ENCODE peak calls at places on chromosomes 16 and 17, in four cellular contexts. E is fibroblast of lung, J is mammary epithelial cell, F is upper lobe of right lung. I is an unnamed sample.

GRCh38 chr17:64984776-64985521 is 65.7 kb upstream of the LRRC37A3 start:
- DNase-seq in E (peak; percentile 36), J (peak; percentile 50), F (no peak), I (no peak)

GRCh38 chr17:37056622-37057021 is 107.9 kb downstream of the AATF start:
- DNase-seq in E (no peak), J (no peak), F (no peak), I (no peak)

GRCh38 chr17:57372156-57372555 is 115.8 kb downstream of the MSI2 start:
- DNase-seq in E (peak; percentile 78), J (peak; percentile 49), F (no peak), I (peak; percentile 80)

GRCh38 chr16:53904533-53904932 is 200.6 kb downstream of the FTO start:
- DNase-seq in E (no peak), J (no peak), F (no peak), I (no peak)

GRCh38 chr17:63001689-63002394 is 35.8 kb downstream of the TANC2 start:
- DNase-seq in E (no peak), J (peak; percentile 71), F (no peak), I (no peak)

GRCh38 chr17:15409721-15410247 is 57.6 kb downstream of the CDRT4 start:
- DNase-seq in E (peak; percentile 99), J (peak; percentile 95), F (no peak), I (no peak)

GRCh38 chr16:67676939-67677338 is 10.3 kb downstream of the C16orf86 start:
- DNase-seq in E (no peak), J (no peak), F (no peak), I (no peak)

GRCh38 chr17:34169501-34169900 is 85.6 kb upstream of the CCL2 start:
- DNase-seq in E (no peak), J (no peak), F (no peak), I (no peak)

GRCh38 chr16:57826706-57827625 is 24.7 kb upstream of the KIFC3 start:
- DNase-seq in E (peak; percentile 51), J (no peak), F (no peak), I (no peak)

GRCh38 chr16:57258226-57258909 is 13.3 kb downstream of the ARL2BP start:
- DNase-seq in E (no peak), J (no peak), F (peak; percentile 53), I (no peak)

GRCh38 chr16:47018223-47018891 is 44.9 kb upstream of the DNAJA2 start:
- DNase-seq in E (peak; percentile 13), J (peak; percentile 56), F (no peak), I (peak; percentile 80)

GRCh38 chr16:50603206-50604064 is 55.2 kb downstream of the NKD1 start:
- DNase-seq in E (peak; percentile 69), J (peak; percentile 27), F (no peak), I (no peak)

GRCh38 chr17:33140413-33141099 is 148.9 kb downstream of the SPACA3 start:
- DNase-seq in E (peak; percentile 8), J (no peak), F (peak; percentile 17), I (no peak)

GRCh38 chr16:86377251-86378022 is 132.9 kb upstream of the FOXF1 start:
- DNase-seq in E (no peak), J (no peak), F (peak; percentile 40), I (no peak)

GRCh38 chr16:17205279-17206139 is 265.3 kb downstream of the XYLT1 start:
- DNase-seq in E (peak; percentile 57), J (no peak), F (no peak), I (no peak)

GRCh38 chr17:4605826-4606225 is 21.5 kb downstream of the SMTNL2 start:
- DNase-seq in E (no peak), J (no peak), F (no peak), I (no peak)

GRCh38 chr17:18261146-18261515 is 669 bp downstream of the MIEF2 start:
- DNase-seq in E (peak; percentile 56), J (peak; percentile 73), F (peak; percentile 91), I (peak; percentile 64)

GRCh38 chr16:86866986-86867722 is 288.8 kb downstream of the FOXL1 start:
- DNase-seq in E (no peak), J (no peak), F (peak; percentile 40), I (no peak)

GRCh38 chr16:17155480-17155879 is 315.3 kb downstream of the XYLT1 start:
- DNase-seq in E (no peak), J (no peak), F (no peak), I (no peak)

GRCh38 chr17:8005357-8005756 is 2.9 kb downstream of the GUCY2D start:
- DNase-seq in E (peak; percentile 44), J (no peak), F (peak; percentile 2), I (no peak)

GRCh38 chr16:5509794-5510193 is 412.2 kb upstream of the EEF2KMT start:
- DNase-seq in E (no peak), J (no peak), F (peak; percentile 65), I (no peak)

GRCh38 chr16:30758988-30759461 is 2.8 kb downstream of the CFAP119 start:
- DNase-seq in E (no peak), J (no peak), F (peak; percentile 64), I (no peak)

GRCh38 chr16:3022208-3022696 is 1.5 kb downstream of the HCFC1R1 start:
- DNase-seq in E (peak; percentile 96), J (peak; percentile 92), F (peak; percentile 94), I (peak; percentile 93)

GRCh38 chr17:3475812-3476686 is at the start of gene ASPA:
- DNase-seq in E (no peak), J (peak; percentile 19), F (no peak), I (no peak)

GRCh38 chr16:19883296-19883951 is 1.2 kb downstream of the GPRC5B start:
- DNase-seq in E (peak; percentile 25), J (no peak), F (no peak), I (no peak)

GRCh38 chr16:89478576-89479221 is 11.7 kb downstream of the ANKRD11 start:
- DNase-seq in E (peak; percentile 87), J (peak; percentile 96), F (no peak), I (peak; percentile 44)

GRCh38 chr17:21532763-21533385 is 156.7 kb downstream of the KCNJ12 start:
- DNase-seq in E (no peak), J (no peak), F (no peak), I (no peak)

GRCh38 chr16:72992142-72992601 is 55.8 kb downstream of the ZFHX3 start:
- DNase-seq in E (no peak), J (no peak), F (no peak), I (no peak)

GRCh38 chr17:19343256-19343630 is 19.3 kb downstream of the B9D1 start:
- DNase-seq in E (no peak), J (no peak), F (no peak), I (no peak)

GRCh38 chr17:72642720-72643119 is 449.8 kb downstream of the SLC39A11 start:
- DNase-seq in E (no peak), J (no peak), F (no peak), I (no peak)
- H3K27ac ChIP-seq in E (no peak overlapping the region), J (no peak overlapping the region), F (no peak overlapping the region), I (no peak overlapping the region)

DNA sequence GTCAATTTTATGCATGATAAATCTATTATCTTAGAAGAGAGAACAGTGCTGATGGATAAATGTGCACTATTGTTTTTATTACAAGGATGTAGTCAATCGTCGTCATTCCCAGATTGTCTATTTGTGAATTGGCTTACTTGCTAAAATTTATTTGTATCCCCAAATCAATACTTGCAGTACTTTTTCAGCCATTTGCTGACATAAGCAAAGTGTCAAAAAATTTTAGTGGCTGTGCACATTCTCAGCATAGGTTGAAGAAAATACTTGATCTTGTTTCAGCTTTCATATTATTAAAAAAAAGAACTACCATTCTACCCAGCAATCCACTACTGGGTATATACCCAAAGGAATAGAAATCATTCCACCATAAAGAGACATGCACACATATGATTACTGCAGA is 477.9 kb upstream of the CA10 start:
- DNase-seq in E (no peak), J (no peak), F (no peak), I (no peak)
- H3K27ac ChIP-seq in E (no peak overlapping the region), J (no peak overlapping the region), F (no peak overlapping the region), I (no peak overlapping the region)

GRCh38 chr17:60557805-60558204 is 31.8 kb upstream of the APPBP2 start:
- DNase-seq in E (no peak), J (peak; percentile 27), F (no peak), I (peak; percentile 39)

GRCh38 chr17:60560860-60561257 is 34.8 kb upstream of the APPBP2 start:
- DNase-seq in E (no peak), J (no peak), F (no peak), I (no peak)

GRCh38 chr17:60559659-60559994 is 33.6 kb upstream of the APPBP2 start:
- DNase-seq in E (no peak), J (no peak), F (no peak), I (no peak)

GRCh38 chr17:60562421-60562820 is 36.4 kb upstream of the APPBP2 start:
- DNase-seq in E (no peak), J (no peak), F (no peak), I (no peak)

DNA sequence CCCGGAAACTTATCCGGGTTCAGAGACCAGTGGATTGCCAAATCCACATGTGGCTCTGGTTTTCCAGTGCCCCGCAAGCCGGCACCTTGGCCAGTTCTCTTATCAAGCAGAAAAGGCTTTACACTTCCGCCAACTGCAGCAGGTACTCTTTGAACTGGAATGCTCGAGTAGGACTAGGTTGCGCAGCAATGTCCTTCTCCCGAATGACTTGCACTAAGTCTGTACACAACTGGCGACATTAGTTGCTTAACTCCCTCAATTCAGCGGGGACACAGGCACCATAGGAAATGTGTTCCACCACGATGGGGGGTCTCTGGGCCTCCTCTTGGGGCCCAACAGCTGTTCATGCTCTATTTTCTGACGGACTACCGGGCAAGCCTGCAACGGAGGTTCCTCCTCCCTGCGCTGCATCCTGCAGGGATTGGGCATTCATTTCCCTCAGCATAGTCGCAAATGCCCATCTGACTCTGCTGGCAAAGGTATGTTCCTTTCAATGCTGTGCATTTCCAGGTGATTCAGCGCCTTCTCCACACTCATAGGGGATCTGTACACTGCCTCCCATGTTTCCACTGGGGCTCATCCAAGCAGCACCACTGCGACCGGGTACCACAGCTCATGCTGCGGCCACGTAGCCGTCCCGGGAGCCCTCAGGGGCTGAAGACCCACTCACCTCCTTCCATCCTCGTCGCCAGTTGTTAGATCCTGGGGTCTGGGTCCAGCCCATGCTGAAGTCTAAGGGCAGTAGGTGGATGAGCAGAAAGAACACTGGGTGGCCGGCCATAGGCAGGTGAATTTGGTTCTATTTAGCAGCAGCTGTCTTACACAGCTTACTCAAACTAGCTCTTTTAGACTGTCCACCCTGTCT is 34.2 kb upstream of the APPBP2 start:
- DNase-seq in E (no peak), J (no peak), F (peak; percentile 73), I (no peak)
- H3K27ac ChIP-seq in E (no peak overlapping the region), J (no peak overlapping the region), F (peak overlapping the region; percentile 30), I (no peak overlapping the region)

GRCh38 chr16:84569382-84569987 is 48.4 kb downstream of the COTL1 start:
- DNase-seq in E (no peak), J (no peak), F (no peak), I (no peak)

GRCh38 chr16:84567446-84567962 is 50.4 kb downstream of the COTL1 start:
- DNase-seq in E (no peak), J (no peak), F (no peak), I (peak; percentile 19)

GRCh38 chr16:84565669-84566495 is 52.0 kb downstream of the COTL1 start:
- DNase-seq in E (no peak), J (no peak), F (no peak), I (no peak)

GRCh38 chr16:84566580-84567244 is 51.2 kb downstream of the COTL1 start:
- DNase-seq in E (no peak), J (no peak), F (no peak), I (no peak)

DNA sequence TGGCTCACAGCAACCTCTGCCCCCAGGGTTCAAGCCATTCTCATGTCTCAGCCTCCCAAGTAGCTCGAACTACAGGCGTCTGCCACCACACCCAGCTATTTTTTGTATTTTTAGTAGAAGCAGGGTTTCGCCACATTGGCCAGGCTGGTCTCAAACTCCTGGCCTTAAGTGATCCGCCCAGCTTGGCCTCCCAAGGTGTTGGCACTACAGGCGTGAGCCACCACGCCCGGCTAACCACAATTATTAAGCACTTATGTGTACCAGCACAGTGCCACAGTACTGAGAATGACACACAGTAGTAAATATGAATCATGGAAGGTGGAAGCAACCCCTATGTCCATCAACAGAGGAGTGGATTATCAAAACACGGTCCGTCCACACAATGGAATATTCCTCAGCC is 49.8 kb downstream of the COTL1 start:
- DNase-seq in E (no peak), J (no peak), F (no peak), I (no peak)
- H3K27ac ChIP-seq in E (no peak overlapping the region), J (no peak overlapping the region), F (no peak overlapping the region), I (no peak overlapping the region)